ENCODE peak calls at places on chromosomes 6 and 20, in four cellular contexts. E, X, L and D are unnamed samples.

GRCh38 chr6:130933712-130934200 is 106.5 kb downstream of the SMLR1 start:
- DNase-seq in E (no peak), X (no peak), L (peak; percentile 75), D (peak; percentile 98)

GRCh38 chr6:169933251-169933821 is 181.9 kb downstream of the ERMARD start:
- DNase-seq in E (no peak), X (no peak), L (no peak), D (no peak)

GRCh38 chr20:36051318-36052116 is 83.1 kb downstream of the CNBD2 start:
- DNase-seq in E (no peak), X (no peak), L (no peak), D (no peak)

GRCh38 chr20:14334306-14334930 is 3.0 kb downstream of the FLRT3 start:
- DNase-seq in E (peak; percentile 42), X (no peak), L (peak; percentile 36), D (peak; percentile 94)

GRCh38 chr6:112259337-112259675 is 4.9 kb upstream of the LAMA4 start:
- DNase-seq in E (no peak), X (no peak), L (no peak), D (no peak)

GRCh38 chr20:60035486-60035885 is 77.3 kb downstream of the CDH26 start:
- DNase-seq in E (no peak), X (no peak), L (no peak), D (no peak)

GRCh38 chr20:6051505-6051904 is 2.4 kb downstream of the LRRN4 start:
- DNase-seq in E (no peak), X (no peak), L (peak; percentile 69), D (no peak)

GRCh38 chr20:57244627-57245214 is 21.7 kb downstream of the BMP7 start:
- DNase-seq in E (no peak), X (no peak), L (no peak), D (no peak)

GRCh38 chr6:90758741-90759140 is 171.9 kb upstream of the MAP3K7 start:
- DNase-seq in E (no peak), X (no peak), L (no peak), D (no peak)

GRCh38 chr6:1838604-1839003 is 228.9 kb downstream of the FOXC1 start:
- DNase-seq in E (no peak), X (no peak), L (peak; percentile 69), D (no peak)

GRCh38 chr6:12312736-12313135 is 22.6 kb downstream of the EDN1 start:
- DNase-seq in E (no peak), X (no peak), L (peak; percentile 93), D (no peak)

GRCh38 chr6:134437376-134437775 is 119.5 kb upstream of the SGK1 start:
- DNase-seq in E (peak; percentile 32), X (no peak), L (peak; percentile 57), D (peak; percentile 59)

GRCh38 chr6:139713911-139714527 is 339.6 kb upstream of the CITED2 start:
- DNase-seq in E (no peak), X (no peak), L (peak; percentile 20), D (peak; percentile 5)

GRCh38 chr6:134026597-134026996 is 25.8 kb downstream of the SLC2A12 start:
- DNase-seq in E (no peak), X (no peak), L (peak; percentile 42), D (no peak)

GRCh38 chr6:162271922-162272321 is 455.6 kb downstream of the PRKN start:
- DNase-seq in E (no peak), X (no peak), L (no peak), D (no peak)